ENCODE peak calls at places on chromosomes 4 and X, in six cellular contexts. One of them, this sample, is unnamed.
A peak's percentile ranks its signal among the peaks of the same experiment; 100 is the strongest.

GRCh38 chr4:100208459-100208858 is 18.2 kb upstream of the DDIT4L start:
- DNase-seq in SK-N-SH: no peak
- DNase-seq in psoas muscle: no peak
- DNase-seq in aorta: no peak
- DNase-seq in mucosa of descending colon: no peak
- DNase-seq in CD4-positive, CD25-positive, alpha-beta regulatory T cell: no peak
- DNase-seq in this sample: no peak

GRCh38 chr4:92497141-92497540 is 193.4 kb downstream of the GRID2 start:
- DNase-seq in CD4-positive, CD25-positive, alpha-beta regulatory T cell: no peak
- DNase-seq in mucosa of descending colon: no peak
- DNase-seq in aorta: no peak
- DNase-seq in SK-N-SH: no peak
- DNase-seq in psoas muscle: no peak
- DNase-seq in this sample: no peak

GRCh38 chr4:123524958-123525628 is 128.5 kb downstream of the SPRY1 start:
- DNase-seq in psoas muscle: no peak
- DNase-seq in aorta: no peak
- DNase-seq in CD4-positive, CD25-positive, alpha-beta regulatory T cell: no peak
- DNase-seq in SK-N-SH: no peak
- DNase-seq in mucosa of descending colon: no peak
- DNase-seq in this sample: no peak

GRCh38 chr4:181525641-181526040 is 717.6 kb upstream of the TENM3 start:
- DNase-seq in aorta: no peak
- DNase-seq in SK-N-SH: no peak
- DNase-seq in psoas muscle: no peak
- DNase-seq in mucosa of descending colon: no peak
- DNase-seq in CD4-positive, CD25-positive, alpha-beta regulatory T cell: no peak
- DNase-seq in this sample: no peak

GRCh38 chr4:88804234-88804633 is 106.6 kb upstream of the NAP1L5 start:
- DNase-seq in psoas muscle: no peak
- DNase-seq in aorta: no peak
- DNase-seq in CD4-positive, CD25-positive, alpha-beta regulatory T cell: no peak
- DNase-seq in SK-N-SH: no peak
- DNase-seq in mucosa of descending colon: no peak
- DNase-seq in this sample: no peak

GRCh38 chr4:79823148-79823763 is 249.8 kb downstream of the ANTXR2 start:
- DNase-seq in CD4-positive, CD25-positive, alpha-beta regulatory T cell: no peak
- DNase-seq in SK-N-SH: no peak
- DNase-seq in mucosa of descending colon: no peak
- DNase-seq in aorta: no peak
- DNase-seq in psoas muscle: no peak
- DNase-seq in this sample: no peak

GRCh38 chr4:73520821-73521220 is 39.3 kb downstream of the AFM start:
- DNase-seq in SK-N-SH: no peak
- DNase-seq in CD4-positive, CD25-positive, alpha-beta regulatory T cell: no peak
- DNase-seq in aorta: no peak
- DNase-seq in psoas muscle: no peak
- DNase-seq in mucosa of descending colon: no peak
- DNase-seq in this sample: no peak

GRCh38 chr4:55381502-55381901 is 14.3 kb upstream of the TMEM165 start:
- DNase-seq in CD4-positive, CD25-positive, alpha-beta regulatory T cell: no peak
- DNase-seq in aorta: no peak
- DNase-seq in mucosa of descending colon: no peak
- DNase-seq in SK-N-SH: no peak
- DNase-seq in psoas muscle: no peak
- DNase-seq in this sample: no peak

GRCh38 chr4:25863347-25863784 is 578 bp upstream of the SEL1L3 start:
- DNase-seq in CD4-positive, CD25-positive, alpha-beta regulatory T cell: no peak
- DNase-seq in aorta: no peak
- DNase-seq in mucosa of descending colon: peak; percentile 92
- DNase-seq in psoas muscle: peak; percentile 19
- DNase-seq in SK-N-SH: peak; percentile 57
- DNase-seq in this sample: no peak

GRCh38 chr4:2813446-2814405 is 20.8 kb downstream of the SH3BP2 start:
- DNase-seq in psoas muscle: no peak
- DNase-seq in mucosa of descending colon: no peak
- DNase-seq in CD4-positive, CD25-positive, alpha-beta regulatory T cell: no peak
- DNase-seq in SK-N-SH: no peak
- DNase-seq in aorta: no peak
- DNase-seq in this sample: no peak

GRCh38 chr4:174437324-174437723 is 85.0 kb downstream of the HPGD start:
- DNase-seq in aorta: no peak
- DNase-seq in mucosa of descending colon: no peak
- DNase-seq in SK-N-SH: no peak
- DNase-seq in psoas muscle: no peak
- DNase-seq in CD4-positive, CD25-positive, alpha-beta regulatory T cell: no peak
- DNase-seq in this sample: no peak

GRCh38 chr4:71411976-71412375 is 73.2 kb downstream of the SLC4A4 start:
- DNase-seq in mucosa of descending colon: no peak
- DNase-seq in CD4-positive, CD25-positive, alpha-beta regulatory T cell: no peak
- DNase-seq in psoas muscle: no peak
- DNase-seq in aorta: no peak
- DNase-seq in SK-N-SH: no peak
- DNase-seq in this sample: no peak

GRCh38 chr4:108890491-108890890 is 127.6 kb upstream of the ETNPPL start:
- DNase-seq in psoas muscle: no peak
- DNase-seq in aorta: no peak
- DNase-seq in mucosa of descending colon: no peak
- DNase-seq in CD4-positive, CD25-positive, alpha-beta regulatory T cell: peak; percentile 1
- DNase-seq in SK-N-SH: no peak
- DNase-seq in this sample: no peak

GRCh38 chr4:174646326-174646725 is 124.0 kb upstream of the HPGD start:
- DNase-seq in psoas muscle: no peak
- DNase-seq in CD4-positive, CD25-positive, alpha-beta regulatory T cell: no peak
- DNase-seq in aorta: no peak
- DNase-seq in mucosa of descending colon: no peak
- DNase-seq in SK-N-SH: no peak
- DNase-seq in this sample: no peak

GRCh38 chrX:85569691-85570090 is 190.2 kb upstream of the POF1B start:
- DNase-seq in mucosa of descending colon: no peak
- DNase-seq in psoas muscle: no peak
- DNase-seq in CD4-positive, CD25-positive, alpha-beta regulatory T cell: no peak
- DNase-seq in SK-N-SH: no peak
- DNase-seq in aorta: no peak
- DNase-seq in this sample: no peak

GRCh38 chr4:42995343-42995944 is 102.9 kb downstream of the GRXCR1 start:
- DNase-seq in CD4-positive, CD25-positive, alpha-beta regulatory T cell: peak; percentile 10
- DNase-seq in SK-N-SH: peak; percentile 57
- DNase-seq in mucosa of descending colon: no peak
- DNase-seq in aorta: no peak
- DNase-seq in psoas muscle: no peak
- DNase-seq in this sample: no peak

GRCh38 chr4:115851918-115852766 is 738.7 kb upstream of the NDST4 start:
- DNase-seq in CD4-positive, CD25-positive, alpha-beta regulatory T cell: peak; percentile 16
- DNase-seq in SK-N-SH: peak; percentile 14
- DNase-seq in psoas muscle: no peak
- DNase-seq in aorta: peak; percentile 44
- DNase-seq in mucosa of descending colon: no peak
- DNase-seq in this sample: no peak

GRCh38 chr4:144562019-144562740 is 83.8 kb upstream of the HHIP start:
- DNase-seq in psoas muscle: no peak
- DNase-seq in aorta: no peak
- DNase-seq in CD4-positive, CD25-positive, alpha-beta regulatory T cell: no peak
- DNase-seq in mucosa of descending colon: no peak
- DNase-seq in SK-N-SH: no peak
- DNase-seq in this sample: no peak

GRCh38 chr4:144750348-144750747 is 104.4 kb downstream of the HHIP start:
- DNase-seq in SK-N-SH: no peak
- DNase-seq in mucosa of descending colon: no peak
- DNase-seq in aorta: no peak
- DNase-seq in psoas muscle: no peak
- DNase-seq in CD4-positive, CD25-positive, alpha-beta regulatory T cell: no peak
- DNase-seq in this sample: no peak

GRCh38 chr4:155569960-155570515 is 96.6 kb upstream of the GUCY1A1 start:
- DNase-seq in aorta: no peak
- DNase-seq in mucosa of descending colon: no peak
- DNase-seq in SK-N-SH: no peak
- DNase-seq in psoas muscle: no peak
- DNase-seq in CD4-positive, CD25-positive, alpha-beta regulatory T cell: no peak
- DNase-seq in this sample: no peak

GRCh38 chrX:103629295-103630170 is 758 bp downstream of the TCEAL1 start:
- DNase-seq in mucosa of descending colon: peak; percentile 67
- DNase-seq in psoas muscle: peak; percentile 65
- DNase-seq in CD4-positive, CD25-positive, alpha-beta regulatory T cell: peak; percentile 25
- DNase-seq in SK-N-SH: peak; percentile 70
- DNase-seq in aorta: peak; percentile 76
- DNase-seq in this sample: peak; percentile 62

GRCh38 chr4:33323393-33323792 is 2603.2 kb downstream of the PCDH7 start:
- DNase-seq in SK-N-SH: no peak
- DNase-seq in CD4-positive, CD25-positive, alpha-beta regulatory T cell: no peak
- DNase-seq in mucosa of descending colon: no peak
- DNase-seq in psoas muscle: no peak
- DNase-seq in aorta: no peak
- DNase-seq in this sample: no peak

GRCh38 chrX:72716766-72717165 is 2.7 kb upstream of the PHKA1 start:
- DNase-seq in mucosa of descending colon: no peak
- DNase-seq in SK-N-SH: no peak
- DNase-seq in CD4-positive, CD25-positive, alpha-beta regulatory T cell: no peak
- DNase-seq in psoas muscle: no peak
- DNase-seq in aorta: no peak
- DNase-seq in this sample: no peak

GRCh38 chrX:119698835-119699234 is 5.9 kb upstream of the SEPTIN6 start:
- DNase-seq in aorta: no peak
- DNase-seq in psoas muscle: no peak
- DNase-seq in SK-N-SH: peak; percentile 63
- DNase-seq in mucosa of descending colon: no peak
- DNase-seq in CD4-positive, CD25-positive, alpha-beta regulatory T cell: peak; percentile 75
- DNase-seq in this sample: no peak

DNA sequence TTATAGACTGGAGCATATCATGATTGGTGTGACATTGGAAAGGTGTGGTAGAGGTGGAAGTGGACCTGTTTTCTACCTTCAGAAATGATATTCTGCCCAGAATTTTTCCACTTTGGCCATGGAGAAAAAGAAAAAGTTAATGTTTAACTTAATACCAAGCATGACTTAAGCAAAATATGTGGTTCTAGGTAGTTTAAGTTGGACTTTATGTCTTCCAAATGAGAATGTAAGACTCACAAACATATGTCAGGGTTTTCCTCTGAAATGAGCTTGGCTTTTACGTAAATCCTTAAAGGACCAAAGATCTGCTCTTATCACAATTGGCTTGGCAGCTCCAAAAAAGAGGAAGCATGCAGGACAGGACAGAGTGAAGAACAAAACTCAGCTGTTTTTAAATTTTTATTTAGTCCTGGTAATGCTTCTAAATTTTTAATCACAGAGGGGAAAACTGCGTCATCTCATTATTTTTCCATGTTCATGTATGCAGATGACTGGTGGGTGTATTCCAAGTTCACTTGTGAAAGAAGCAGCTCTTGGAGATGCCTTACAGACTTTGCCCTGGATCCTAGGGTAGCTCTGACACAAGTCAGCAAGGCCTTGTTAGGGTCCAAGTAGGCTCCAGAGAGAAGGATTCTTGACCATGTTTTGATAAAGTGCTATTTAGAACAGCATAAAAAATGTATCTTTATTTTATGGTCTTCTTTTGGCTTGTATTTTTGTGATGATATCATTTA is 98.2 kb downstream of the ANK2 start:
- DNase-seq in psoas muscle: no peak
- DNase-seq in SK-N-SH: no peak
- DNase-seq in mucosa of descending colon: no peak
- DNase-seq in aorta: no peak
- DNase-seq in CD4-positive, CD25-positive, alpha-beta regulatory T cell: no peak
- DNase-seq in this sample: no peak
- H3K4me1 ChIP-seq in psoas muscle: peaks cover 9% of the 10 kb centered on the region
- H3K4me1 ChIP-seq in SK-N-SH: peaks cover 3% of the 10 kb centered on the region
- H3K4me1 ChIP-seq in mucosa of descending colon: no peaks in the 10 kb centered on the region
- H3K4me1 ChIP-seq in aorta: peaks cover 3% of the 10 kb centered on the region
- H3K4me1 ChIP-seq in CD4-positive, CD25-positive, alpha-beta regulatory T cell: no peaks in the 10 kb centered on the region
- H3K4me1 ChIP-seq in this sample: peaks cover 33% of the 10 kb centered on the region

GRCh38 chr4:119040711-119041185 is 94.9 kb upstream of the MYOZ2 start:
- DNase-seq in SK-N-SH: no peak
- DNase-seq in psoas muscle: peak; percentile 49
- DNase-seq in mucosa of descending colon: no peak
- DNase-seq in CD4-positive, CD25-positive, alpha-beta regulatory T cell: no peak
- DNase-seq in aorta: no peak
- DNase-seq in this sample: no peak
- H3K4me1 ChIP-seq in SK-N-SH: peaks cover 8% of the 10 kb centered on the region
- H3K4me1 ChIP-seq in psoas muscle: peaks cover 62% of the 10 kb centered on the region
- H3K4me1 ChIP-seq in mucosa of descending colon: peaks cover 3% of the 10 kb centered on the region
- H3K4me1 ChIP-seq in CD4-positive, CD25-positive, alpha-beta regulatory T cell: no peaks in the 10 kb centered on the region
- H3K4me1 ChIP-seq in aorta: peaks cover 15% of the 10 kb centered on the region
- H3K4me1 ChIP-seq in this sample: peaks cover 93% of the 10 kb centered on the region

GRCh38 chr4:1206299-1207156 is 34.1 kb upstream of the SPON2 start:
- DNase-seq in psoas muscle: no peak
- DNase-seq in SK-N-SH: no peak
- DNase-seq in aorta: peak; percentile 38
- DNase-seq in CD4-positive, CD25-positive, alpha-beta regulatory T cell: no peak
- DNase-seq in mucosa of descending colon: peak; percentile 62
- DNase-seq in this sample: no peak

GRCh38 chr4:1208970-1209704 is 36.8 kb upstream of the SPON2 start:
- DNase-seq in aorta: peak; percentile 50
- DNase-seq in mucosa of descending colon: peak; percentile 61
- DNase-seq in psoas muscle: peak; percentile 30
- DNase-seq in CD4-positive, CD25-positive, alpha-beta regulatory T cell: no peak
- DNase-seq in SK-N-SH: no peak
- DNase-seq in this sample: peak; percentile 32

GRCh38 chr4:1207157-1207470 is 34.7 kb upstream of the SPON2 start:
- DNase-seq in CD4-positive, CD25-positive, alpha-beta regulatory T cell: no peak
- DNase-seq in psoas muscle: no peak
- DNase-seq in aorta: peak; percentile 45
- DNase-seq in mucosa of descending colon: no peak
- DNase-seq in SK-N-SH: no peak
- DNase-seq in this sample: peak; percentile 16

GRCh38 chr4:1208266-1208961 is 36.0 kb upstream of the SPON2 start:
- DNase-seq in aorta: peak; percentile 52
- DNase-seq in psoas muscle: peak; percentile 30
- DNase-seq in SK-N-SH: no peak
- DNase-seq in CD4-positive, CD25-positive, alpha-beta regulatory T cell: peak; percentile 49
- DNase-seq in mucosa of descending colon: peak; percentile 72
- DNase-seq in this sample: peak; percentile 43

DNA sequence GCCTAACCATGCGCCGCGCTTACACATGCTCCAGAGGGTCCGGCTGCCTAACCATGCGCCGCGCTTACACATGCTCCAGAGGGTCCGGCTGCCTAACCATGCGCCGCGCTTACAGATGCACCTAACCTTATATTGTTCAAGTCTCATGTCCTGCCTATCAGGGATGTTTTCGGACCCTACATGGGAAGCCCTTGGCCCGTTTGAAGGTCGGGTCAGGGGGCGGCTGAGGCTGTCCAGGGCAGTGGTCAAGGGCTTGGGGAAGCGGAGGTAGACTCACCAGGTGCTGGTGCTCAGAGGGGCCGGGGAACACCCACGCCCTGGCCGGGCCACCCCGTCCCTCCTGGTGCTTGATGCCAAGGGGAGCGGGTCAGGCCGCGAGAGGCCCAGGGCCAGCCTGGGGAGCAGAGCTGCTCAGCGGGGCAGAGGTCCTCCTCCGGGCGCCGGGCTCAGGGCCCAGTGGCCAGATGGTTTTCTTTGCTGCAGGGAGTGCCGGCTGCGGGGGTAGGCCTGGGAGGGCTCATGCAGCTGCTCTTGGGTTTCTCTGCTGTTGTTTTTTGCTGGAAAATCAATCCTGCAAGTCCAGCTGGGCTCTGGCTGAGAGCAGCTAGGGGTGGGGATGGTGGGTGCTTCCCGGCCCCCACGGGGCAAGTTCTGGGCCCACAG is 35.4 kb upstream of the SPON2 start:
- DNase-seq in psoas muscle: peak; percentile 65
- DNase-seq in aorta: peak; percentile 73
- DNase-seq in SK-N-SH: peak; percentile 63
- DNase-seq in CD4-positive, CD25-positive, alpha-beta regulatory T cell: no peak
- DNase-seq in mucosa of descending colon: peak; percentile 77
- DNase-seq in this sample: peak; percentile 76
- H3K4me1 ChIP-seq in psoas muscle: peaks cover 42% of the 10 kb centered on the region
- H3K4me1 ChIP-seq in aorta: no peaks in the 10 kb centered on the region
- H3K4me1 ChIP-seq in SK-N-SH: peaks cover 54% of the 10 kb centered on the region
- H3K4me1 ChIP-seq in CD4-positive, CD25-positive, alpha-beta regulatory T cell: peaks cover 16% of the 10 kb centered on the region
- H3K4me1 ChIP-seq in mucosa of descending colon: peaks cover 52% of the 10 kb centered on the region
- H3K4me1 ChIP-seq in this sample: peaks cover 52% of the 10 kb centered on the region

GRCh38 chr4:130023088-130023487 is 927.1 kb downstream of the C4orf33 start:
- DNase-seq in SK-N-SH: no peak
- DNase-seq in aorta: no peak
- DNase-seq in CD4-positive, CD25-positive, alpha-beta regulatory T cell: no peak
- DNase-seq in psoas muscle: no peak
- DNase-seq in mucosa of descending colon: no peak
- DNase-seq in this sample: no peak
- H3K4me1 ChIP-seq in SK-N-SH: no peaks in the 10 kb centered on the region
- H3K4me1 ChIP-seq in aorta: no peaks in the 10 kb centered on the region
- H3K4me1 ChIP-seq in CD4-positive, CD25-positive, alpha-beta regulatory T cell: no peaks in the 10 kb centered on the region
- H3K4me1 ChIP-seq in psoas muscle: no peaks in the 10 kb centered on the region
- H3K4me1 ChIP-seq in mucosa of descending colon: no peaks in the 10 kb centered on the region
- H3K4me1 ChIP-seq in this sample: no peaks in the 10 kb centered on the region